ENCODE peak calls at places on chromosomes 11 and 22, in four cellular contexts. I is HepG2, T is WTC11, V is K562. A is an unnamed sample.

GRCh38 chr11:128146926-128147605 is 440.3 kb downstream of the ETS1 start:
- DNase-seq in T (no peak), V (no peak), I (no peak), A (no peak)

GRCh38 chr11:78828582-78829520 is 254.2 kb upstream of the NARS2 start:
- DNase-seq in I (no peak), V (no peak), T (no peak), A (no peak)

GRCh38 chr22:49398646-49399045 is 429.0 kb downstream of the BRD1 start:
- DNase-seq in I (no peak), V (no peak), T (no peak), A (no peak)

GRCh38 chr22:21642584-21643448 is 714 bp downstream of the SDF2L1 start:
- DNase-seq in I (peak), V (peak), T (peak), A (peak)

GRCh38 chr11:82869657-82870056 is 30.6 kb downstream of the PRCP start:
- DNase-seq in V (no peak), I (no peak), T (no peak), A (no peak)

GRCh38 chr11:92830382-92831148 is 138.9 kb upstream of the MTNR1B start:
- DNase-seq in I (no peak), V (no peak), T (no peak), A (no peak)

GRCh38 chr11:118084656-118085055 is 2.1 kb downstream of the SMIM35 start:
- DNase-seq in I (no peak), V (no peak), T (no peak), A (no peak)

GRCh38 chr11:12721816-12722604 is 47.8 kb downstream of the TEAD1 start:
- DNase-seq in V (no peak), T (no peak), I (no peak), A (no peak)

GRCh38 chr11:69471329-69472052 is 10.0 kb upstream of the LINC01488 start:
- DNase-seq in V (no peak), I (no peak), T (no peak), A (no peak)

GRCh38 chr11:122048401-122048800 is 67.6 kb downstream of the BLID start:
- DNase-seq in V (no peak), T (no peak), I (no peak), A (no peak)

GRCh38 chr11:83583953-83584352 is 297.8 kb upstream of the CCDC90B start:
- DNase-seq in I (no peak), T (no peak), V (no peak), A (no peak)

GRCh38 chr11:10452211-10452767 is 2.8 kb upstream of the AMPD3 start:
- DNase-seq in T (no peak), V (no peak), I (no peak), A (no peak)

GRCh38 chr22:43363580-43364435 is 20.6 kb upstream of the SCUBE1 start:
- DNase-seq in T (no peak), I (no peak), V (no peak), A (no peak)

GRCh38 chr11:8671242-8671641 is 11.2 kb downstream of the TRIM66 start:
- DNase-seq in V (no peak), T (peak), I (no peak), A (no peak)

GRCh38 chr11:76579047-76579751 is 91.3 kb downstream of the LRRC32 start:
- DNase-seq in V (no peak), I (no peak), T (peak), A (no peak)

GRCh38 chr11:45795379-45795778 is 9.6 kb upstream of the SLC35C1 start:
- DNase-seq in I (no peak), T (no peak), V (peak), A (no peak)

GRCh38 chr11:46210133-46210636 is 67.3 kb upstream of the CREB3L1 start:
- DNase-seq in T (no peak), I (peak), V (peak), A (peak)

GRCh38 chr11:118998822-118999221 is 884 bp downstream of the CENATAC start:
- DNase-seq in I (peak), T (no peak), V (peak), A (peak)

DNA sequence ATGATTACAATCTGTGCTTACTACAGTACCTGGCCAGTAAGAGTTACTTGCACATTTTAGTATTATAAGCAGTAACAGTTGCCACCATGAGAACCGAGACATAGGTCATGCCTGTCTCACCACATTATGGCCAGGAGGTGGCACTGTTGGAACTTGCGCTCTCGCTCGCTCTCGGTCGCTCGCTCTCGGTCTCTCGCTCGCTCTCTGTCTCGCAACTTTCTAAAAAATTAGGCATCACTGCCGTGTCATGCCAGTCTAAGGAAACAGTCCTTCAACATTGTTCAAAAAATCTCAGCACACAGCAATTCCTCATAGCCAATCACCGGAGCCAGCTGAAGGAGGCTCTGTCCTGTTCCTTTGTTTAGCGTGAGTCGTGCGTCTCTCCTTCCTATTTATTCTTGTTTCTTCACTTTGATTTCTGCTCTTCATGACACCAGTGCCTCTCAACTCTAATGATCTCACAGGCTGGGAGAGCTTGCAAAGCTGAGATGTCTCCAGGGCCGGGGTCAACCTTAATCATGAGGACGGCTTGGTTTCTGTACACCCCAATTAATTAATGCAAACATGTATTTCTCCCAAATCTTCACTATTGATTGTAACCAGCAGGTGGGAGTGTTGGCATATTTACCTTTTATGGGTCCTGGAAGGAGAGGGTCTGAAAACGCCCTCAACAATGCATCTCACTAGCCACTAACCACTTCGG is 6.3 kb upstream of the ADAMTS8 start:
- DNase-seq in I (peak), V (peak), T (peak), A (peak)
- TF ChIP-seq HMGXB4 in I (peak), V (no peak), T (no peak), A (no peak)

DNA sequence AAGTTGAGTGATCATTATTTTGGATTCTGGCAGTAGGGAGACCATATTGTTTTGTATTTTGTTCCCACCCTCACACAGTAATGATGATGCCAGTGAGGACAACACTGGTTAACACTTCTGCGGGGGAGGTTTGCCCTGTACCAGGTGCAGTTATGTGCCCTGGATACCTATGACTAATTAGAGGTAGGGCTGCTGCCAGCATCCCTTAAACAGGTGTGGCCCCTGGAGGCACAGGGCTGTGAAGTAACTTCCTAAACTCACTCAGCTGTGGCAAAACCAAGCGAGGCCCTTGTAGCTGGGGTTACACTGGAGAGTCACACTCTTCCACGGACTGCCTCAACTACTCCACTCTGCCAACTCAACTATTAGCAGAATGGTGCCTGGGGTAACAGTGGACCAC is 64.5 kb downstream of the MCM5 start:
- DNase-seq in I (no peak), V (no peak), T (no peak), A (no peak)
- TF ChIP-seq HMGXB4 in I (no peak), V (no peak), T (no peak), A (no peak)

GRCh38 chr22:33697640-33698039 is 222.6 kb downstream of the LARGE1 start:
- DNase-seq in T (no peak), V (no peak), I (peak), A (no peak)
- TF ChIP-seq HMGXB4 in T (no peak), V (no peak), I (no peak), A (no peak)

GRCh38 chr11:61889831-61890230 is 1.5 kb downstream of the FADS3 start:
- DNase-seq in T (no peak), I (no peak), V (no peak), A (no peak)

GRCh38 chr11:61888590-61888989 is 2.8 kb downstream of the FADS3 start:
- DNase-seq in V (no peak), T (no peak), I (no peak), A (no peak)

GRCh38 chr11:61892085-61892370 is 683 bp upstream of the FADS3 start:
- DNase-seq in T (no peak), I (no peak), V (no peak), A (no peak)

GRCh38 chr11:61891331-61892084 is at the start of gene FADS3:
- DNase-seq in T (peak), V (peak), I (peak), A (peak)

GRCh38 chr11:61890536-61891330 is 612 bp downstream of the FADS3 start:
- DNase-seq in T (no peak), V (peak), I (peak), A (peak)
- TF ChIP-seq HMGXB4 in T (peak), V (no peak), I (no peak), A (no peak)

GRCh38 chr22:38935023-38935422 is 22.4 kb upstream of the APOBEC3A start:
- DNase-seq in V (no peak), I (no peak), T (no peak), A (peak)
- TF ChIP-seq HMGXB4 in V (no peak), I (no peak), T (no peak), A (no peak)

A was measured in A549.